ENCODE peak calls at places on chromosome 11, in four cellular contexts. W, V, M and U are unnamed samples.

GRCh38 chr11:61141601-61142028 is 19.6 kb downstream of the VPS37C start:
- DNase-seq in W (peak), V (no peak), M (no peak), U (no peak)

GRCh38 chr11:34860034-34860433 is 56.1 kb downstream of the APIP start:
- DNase-seq in W (peak), V (no peak), M (no peak), U (peak)

GRCh38 chr11:87097582-87097981 is 59.8 kb downstream of the TMEM135 start:
- DNase-seq in W (no peak), V (no peak), M (no peak), U (no peak)

GRCh38 chr11:72039108-72039850 is 40.6 kb downstream of the IL18BP start:
- DNase-seq in W (no peak), V (no peak), M (no peak), U (no peak)

GRCh38 chr11:93541884-93542752 is 1.1 kb downstream of the SMCO4 start:
- DNase-seq in W (no peak), V (no peak), M (no peak), U (no peak)

GRCh38 chr11:15852179-15852578 is 504.2 kb downstream of the SOX6 start:
- DNase-seq in W (no peak), V (no peak), M (no peak), U (no peak)

GRCh38 chr11:104897891-104898684 is at the start of gene CASP12:
- DNase-seq in W (no peak), V (no peak), M (no peak), U (no peak)

GRCh38 chr11:4991066-4991465 is 3.6 kb upstream of the OR51L1 start:
- DNase-seq in W (no peak), V (no peak), M (no peak), U (no peak)

GRCh38 chr11:61297741-61298140 is 2.6 kb upstream of the VWCE start:
- DNase-seq in W (peak), V (no peak), M (no peak), U (peak)

GRCh38 chr11:121090145-121090721 is 10.8 kb upstream of the TECTA start:
- DNase-seq in W (no peak), V (no peak), M (no peak), U (no peak)

GRCh38 chr11:115745545-115746265 is 241.5 kb upstream of the CADM1 start:
- DNase-seq in W (peak), V (no peak), M (no peak), U (no peak)

GRCh38 chr11:102194983-102195382 is 84.7 kb downstream of the YAP1 start:
- DNase-seq in W (no peak), V (no peak), M (no peak), U (no peak)
- H3K27ac ChIP-seq in W (no peak), V (peak), M (no peak), U (no peak)

GRCh38 chr11:79342236-79342635 is 98.6 kb downstream of the TENM4 start:
- DNase-seq in W (no peak), V (no peak), M (no peak), U (no peak)
- H3K27ac ChIP-seq in W (no peak), V (no peak), M (no peak), U (no peak)

DNA sequence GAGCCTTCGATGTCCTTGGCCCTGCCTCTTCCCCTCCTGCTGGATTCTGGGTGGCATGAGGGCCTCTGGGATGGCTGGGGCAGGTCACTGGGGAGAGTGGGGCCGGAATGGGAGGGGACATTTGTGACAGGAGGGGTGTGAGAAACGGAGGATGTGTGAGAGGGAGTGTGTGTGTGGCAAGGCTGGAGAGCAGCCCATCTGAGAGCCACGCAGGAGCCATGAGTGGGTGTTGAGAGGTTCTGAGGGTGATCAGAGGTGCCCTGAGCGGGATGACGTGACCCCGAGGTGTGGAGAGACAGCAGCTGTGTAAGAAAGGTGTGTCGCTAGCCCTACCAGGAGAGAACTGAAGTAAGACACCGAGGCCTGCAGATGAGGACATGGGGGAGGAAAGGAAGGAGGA is 173.8 kb downstream of the CEP164 start:
- DNase-seq in W (no peak), V (no peak), M (no peak), U (no peak)
- H3K27ac ChIP-seq in W (no peak), V (no peak), M (no peak), U (no peak)

DNA sequence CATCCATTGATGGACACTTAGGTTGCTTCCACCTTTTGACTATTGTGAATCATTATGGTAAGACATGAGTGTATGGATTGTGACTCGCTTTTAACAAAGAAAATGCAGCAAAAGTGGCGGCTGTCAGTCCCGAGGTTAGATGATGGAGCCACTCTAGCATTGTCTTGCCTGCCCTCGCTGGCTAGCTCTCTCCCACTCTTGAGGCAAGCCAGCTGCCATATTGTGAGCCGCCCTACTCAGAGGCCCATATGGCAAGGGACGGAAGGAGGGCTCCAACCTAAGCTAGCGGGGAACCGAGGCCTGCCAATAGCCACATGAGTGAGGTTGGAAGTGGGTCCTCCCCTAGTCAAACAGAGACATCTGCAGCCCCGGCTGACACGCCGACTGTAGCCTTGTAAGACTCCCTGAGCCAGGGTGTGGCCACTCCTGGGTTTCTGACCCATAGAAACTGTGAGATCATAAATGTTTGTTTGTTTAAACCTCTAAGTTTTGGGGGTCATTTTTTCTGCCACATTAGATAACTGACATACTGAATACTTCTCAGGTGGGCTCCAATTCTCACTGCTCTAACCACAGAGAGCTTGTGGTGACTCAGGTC is 160.2 kb downstream of the LDLRAD3 start:
- DNase-seq in W (no peak), V (no peak), M (no peak), U (no peak)
- H3K27ac ChIP-seq in W (no peak), V (no peak), M (peak), U (no peak)

DNA sequence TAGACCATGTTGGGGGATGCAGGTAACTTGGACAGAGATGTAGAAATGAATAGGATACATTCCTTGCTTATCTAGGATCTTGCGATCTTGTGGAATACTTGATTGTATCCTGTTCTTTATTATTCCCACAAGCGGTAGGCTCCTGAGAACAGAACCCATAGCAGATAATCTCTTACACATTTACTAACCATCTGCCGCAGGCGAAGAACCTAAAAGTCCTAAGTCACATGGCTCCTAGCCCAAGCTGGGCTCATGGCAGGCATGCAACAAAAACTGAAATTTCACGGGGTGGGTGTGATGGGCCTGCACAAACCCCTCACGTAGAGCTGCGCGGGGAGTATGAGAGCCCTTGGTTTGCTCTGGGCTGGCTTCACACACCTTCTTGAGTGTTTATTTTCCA is 177.4 kb upstream of the NECTIN1 start:
- DNase-seq in W (no peak), V (no peak), M (no peak), U (no peak)
- H3K27ac ChIP-seq in W (no peak), V (no peak), M (no peak), U (no peak)

GRCh38 chr11:76806131-76806530 is 23.0 kb downstream of the TSKU start:
- DNase-seq in W (no peak), V (no peak), M (no peak), U (no peak)
- H3K27ac ChIP-seq in W (no peak), V (no peak), M (no peak), U (no peak)

DNA sequence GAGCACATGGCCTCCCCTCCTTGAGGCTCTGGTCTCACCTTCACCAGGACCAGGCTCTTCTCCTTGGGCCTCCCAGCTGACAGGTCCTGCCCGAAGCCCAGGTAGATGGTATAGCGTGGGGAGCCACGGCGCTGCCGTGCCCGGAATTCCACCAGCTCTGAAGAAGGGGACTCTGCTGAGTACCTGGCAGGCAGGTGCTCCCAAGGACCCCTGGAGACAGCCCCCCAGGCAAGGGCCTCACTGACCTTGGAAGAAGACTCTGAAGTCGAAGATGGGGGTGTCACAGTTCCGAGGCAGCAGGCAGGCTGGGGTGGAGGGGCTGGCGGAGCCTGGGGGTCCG is 2.8 kb downstream of the IRF7 start:
- DNase-seq in W (no peak), V (no peak), M (no peak), U (no peak)
- H3K27ac ChIP-seq in W (peak), V (no peak), M (peak), U (no peak)

GRCh38 chr11:130902380-130902779 is 13.9 kb downstream of the SNX19 start:
- DNase-seq in W (no peak), V (no peak), M (no peak), U (no peak)
- H3K27ac ChIP-seq in W (peak), V (no peak), M (no peak), U (no peak)

DNA sequence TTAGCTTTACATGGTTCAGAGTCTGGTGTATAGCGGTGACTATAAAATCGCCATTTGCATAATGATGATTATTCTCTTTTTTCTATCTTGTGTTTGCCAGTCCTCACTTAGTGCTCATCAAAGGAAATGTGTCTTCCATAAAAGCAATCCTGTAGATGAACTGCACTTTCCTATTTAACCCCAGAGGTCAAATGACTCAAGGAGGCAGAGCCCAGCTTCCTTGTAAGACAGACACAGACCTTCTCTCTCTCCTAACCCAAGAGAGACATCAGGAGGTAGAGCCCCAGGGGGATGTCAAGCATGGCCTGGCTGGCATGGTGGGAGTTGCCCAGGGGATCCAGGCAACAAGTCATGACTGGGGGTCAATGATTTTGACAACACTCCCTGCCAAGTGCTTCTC is 46.9 kb upstream of the CRTAM start:
- DNase-seq in W (no peak), V (no peak), M (no peak), U (no peak)
- H3K27ac ChIP-seq in W (no peak), V (no peak), M (no peak), U (peak)